ENCODE peak calls at places on chromosomes 12 and 14, in four cellular contexts. W is IMR-90, G is K562, N is GM12878. R is an unnamed sample.

GRCh38 chr14:85415015-85415712 is 114.8 kb upstream of the FLRT2 start:
- DNase-seq in N (no peak), G (no peak), W (peak; percentile 93), R (peak; percentile 97)

GRCh38 chr14:58491593-58491992 is 64.1 kb downstream of the KIAA0586 start:
- DNase-seq in N (no peak), G (no peak), W (peak; percentile 45), R (no peak)

GRCh38 chr14:68172216-68172615 is 352.6 kb downstream of the RAD51B start:
- DNase-seq in W (no peak), G (no peak), N (no peak), R (peak; percentile 81)

GRCh38 chr12:6827437-6827894 is 741 bp upstream of the P3H3 start:
- DNase-seq in G (peak; percentile 86), W (peak; percentile 79), N (no peak), R (peak; percentile 96)

GRCh38 chr12:90098132-90098779 is 389.6 kb upstream of the ATP2B1 start:
- DNase-seq in G (no peak), N (no peak), W (no peak), R (no peak)

GRCh38 chr12:87772401-87772800 is 256.8 kb downstream of the C12orf50 start:
- DNase-seq in W (no peak), G (no peak), N (no peak), R (no peak)

GRCh38 chr12:29742646-29743045 is 41.1 kb downstream of the TMTC1 start:
- DNase-seq in W (no peak), G (no peak), N (no peak), R (no peak)

GRCh38 chr14:100067971-100068959 is 3.0 kb downstream of the EVL start:
- DNase-seq in G (peak; percentile 91), W (peak; percentile 50), N (peak; percentile 89), R (no peak)

GRCh38 chr12:108642269-108642870 is 8.7 kb upstream of the SELPLG start:
- DNase-seq in W (no peak), G (no peak), N (no peak), R (no peak)

GRCh38 chr12:57617942-57618341 is 6.7 kb downstream of the ARHGEF25 start:
- DNase-seq in G (no peak), N (no peak), W (no peak), R (no peak)

GRCh38 chr12:120290541-120291312 is 976 bp downstream of the RNU4-2 start:
- DNase-seq in G (no peak), N (no peak), W (no peak), R (peak; percentile 74)

GRCh38 chr14:53355581-53356112 is 202.5 kb upstream of the DDHD1 start:
- DNase-seq in N (no peak), W (peak; percentile 82), G (no peak), R (peak; percentile 40)

GRCh38 chr12:20602671-20603402 is 92.3 kb upstream of the SLCO1C1 start:
- DNase-seq in N (no peak), W (peak; percentile 88), G (no peak), R (peak; percentile 83)

GRCh38 chr12:12927211-12928079 is 24.5 kb downstream of the GPRC5D start:
- DNase-seq in W (peak; percentile 45), G (peak; percentile 92), N (peak; percentile 28), R (peak; percentile 93)

GRCh38 chr14:51004801-51005526 is 60.7 kb upstream of the PYGL start:
- DNase-seq in N (no peak), W (peak; percentile 51), G (no peak), R (peak; percentile 63)

GRCh38 chr14:104528496-104528895 is 51.1 kb upstream of the C14orf180 start:
- DNase-seq in G (no peak), N (no peak), W (no peak), R (no peak)

GRCh38 chr12:5371636-5372035 is 60.3 kb upstream of the NTF3 start:
- DNase-seq in G (no peak), N (no peak), W (no peak), R (no peak)

GRCh38 chr14:20662968-20663731 is 21.2 kb upstream of the RNASE4 start:
- DNase-seq in W (peak; percentile 55), G (peak; percentile 81), N (peak; percentile 88), R (peak; percentile 74)

GRCh38 chr14:100657780-100658513 is 68.7 kb upstream of the DLK1 start:
- DNase-seq in N (no peak), W (no peak), G (no peak), R (no peak)

GRCh38 chr12:9687228-9687627 is 17.7 kb downstream of the CLEC2D start:
- DNase-seq in W (peak; percentile 49), N (no peak), G (peak; percentile 75), R (peak; percentile 19)

GRCh38 chr12:104513681-104514080 is 56.9 kb downstream of the CHST11 start:
- DNase-seq in N (no peak), G (no peak), W (no peak), R (no peak)

GRCh38 chr12:104510873-104511243 is 54.1 kb downstream of the CHST11 start:
- DNase-seq in N (no peak), G (no peak), W (no peak), R (no peak)

GRCh38 chr12:104515899-104516298 is 59.2 kb downstream of the CHST11 start:
- DNase-seq in G (peak; percentile 38), N (no peak), W (no peak), R (no peak)

GRCh38 chr12:104516821-104517220 is 60.1 kb downstream of the CHST11 start:
- DNase-seq in N (no peak), G (no peak), W (no peak), R (no peak)

DNA sequence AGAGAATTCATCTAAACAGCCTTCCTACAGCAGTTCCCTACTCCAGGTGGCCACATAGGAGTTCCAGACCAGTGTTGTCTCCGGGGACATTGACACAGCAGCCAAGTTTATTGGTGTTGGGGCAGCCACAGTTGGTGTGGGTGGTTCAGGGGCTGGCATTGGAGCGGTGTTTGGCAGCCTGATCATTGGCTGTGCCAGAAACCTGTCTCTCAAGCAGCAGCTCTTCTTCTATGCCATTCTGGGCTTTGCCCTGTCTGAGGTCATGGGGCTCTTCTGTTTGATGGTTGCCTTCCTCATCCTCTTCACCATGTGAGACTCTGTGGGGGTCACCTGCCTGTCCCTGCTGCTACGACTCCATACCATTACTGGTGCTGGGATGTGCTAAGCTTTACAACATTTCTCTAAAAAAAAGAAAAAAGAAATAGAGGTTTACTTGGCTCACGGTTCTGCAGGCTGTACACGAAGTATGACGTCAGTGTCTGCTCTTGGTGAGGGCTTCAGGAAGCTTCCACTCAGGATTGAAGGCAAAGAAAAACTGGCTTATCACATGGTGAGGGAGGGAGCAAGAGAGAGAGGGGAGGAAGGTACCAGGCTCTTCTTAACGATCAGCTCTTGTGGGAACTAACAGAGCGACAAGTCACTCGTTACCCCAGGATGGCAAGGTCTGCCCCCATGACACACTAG is 57.5 kb downstream of the CHST11 start:
- DNase-seq in G (no peak), N (no peak), W (no peak), R (no peak)
- TF ChIP-seq ELK1 in G (no peak), N (no peak), W (no peak), R (no peak)

DNA sequence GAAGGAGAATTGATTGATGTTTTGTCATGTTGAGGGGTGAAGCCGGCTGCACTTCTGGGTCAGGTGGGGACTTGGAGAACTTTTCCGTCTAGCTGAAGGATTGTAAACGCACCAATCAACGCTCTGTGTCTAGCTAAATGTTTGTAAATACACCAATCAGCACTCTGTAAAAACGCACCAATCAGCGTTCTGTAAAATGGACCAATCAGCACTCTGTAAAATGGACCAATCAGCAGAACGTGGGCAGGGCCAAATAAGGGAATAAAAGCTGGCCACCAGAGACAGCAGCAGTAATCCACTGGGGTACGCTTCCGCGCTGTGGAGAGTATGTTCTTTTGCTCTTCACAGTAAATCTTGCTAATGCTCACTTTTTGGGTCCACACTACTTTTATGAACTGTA is 384.1 kb downstream of the FOXG1 start:
- DNase-seq in G (no peak), W (no peak), N (no peak), R (no peak)
- TF ChIP-seq ELK1 in G (no peak), W (no peak), N (no peak), R (no peak)

GRCh38 chr14:33809456-33809855 is 141.4 kb downstream of the EGLN3 start:
- DNase-seq in N (no peak), W (no peak), G (no peak), R (no peak)
- TF ChIP-seq ELK1 in N (no peak), W (no peak), G (no peak), R (no peak)

DNA sequence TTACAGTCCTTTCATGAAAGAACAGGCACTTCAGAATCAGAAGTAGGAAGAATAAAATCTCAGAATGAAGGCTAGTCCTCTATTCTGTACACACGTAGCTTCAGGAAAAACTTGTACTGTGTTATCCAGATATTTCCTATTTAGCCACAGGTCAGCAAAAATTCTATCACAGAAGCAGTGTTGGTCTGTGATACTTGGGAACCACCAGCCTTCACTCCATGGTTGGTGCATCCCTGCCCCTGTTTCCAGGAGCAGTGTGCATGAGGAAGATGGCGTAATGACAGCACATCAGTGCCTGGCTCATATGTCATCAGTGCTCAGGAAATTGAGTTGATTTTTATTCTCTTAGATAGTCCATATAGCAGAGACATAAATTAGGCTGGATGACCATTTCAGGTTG is 87.7 kb downstream of the SAMD4A start:
- DNase-seq in N (no peak), G (no peak), W (no peak), R (no peak)
- TF ChIP-seq ELK1 in N (no peak), G (no peak), W (no peak), R (no peak)

GRCh38 chr12:101491325-101491724 is 16.2 kb downstream of the SPIC start:
- DNase-seq in G (no peak), N (no peak), W (no peak), R (no peak)

GRCh38 chr12:101485015-101485414 is 9.9 kb downstream of the SPIC start:
- DNase-seq in G (no peak), N (no peak), W (no peak), R (no peak)

GRCh38 chr12:101490286-101490920 is 15.3 kb downstream of the SPIC start:
- DNase-seq in W (no peak), G (peak; percentile 18), N (no peak), R (peak; percentile 62)
- TF ChIP-seq ELK1 in W (no peak), G (no peak), N (no peak), R (no peak)

GRCh38 chr14:91413547-91414474 is 3.8 kb downstream of the CCDC88C start:
- DNase-seq in G (no peak), N (no peak), W (no peak), R (no peak)
- TF ChIP-seq ELK1 in G (no peak), N (no peak), W (no peak), R (no peak)

DNA sequence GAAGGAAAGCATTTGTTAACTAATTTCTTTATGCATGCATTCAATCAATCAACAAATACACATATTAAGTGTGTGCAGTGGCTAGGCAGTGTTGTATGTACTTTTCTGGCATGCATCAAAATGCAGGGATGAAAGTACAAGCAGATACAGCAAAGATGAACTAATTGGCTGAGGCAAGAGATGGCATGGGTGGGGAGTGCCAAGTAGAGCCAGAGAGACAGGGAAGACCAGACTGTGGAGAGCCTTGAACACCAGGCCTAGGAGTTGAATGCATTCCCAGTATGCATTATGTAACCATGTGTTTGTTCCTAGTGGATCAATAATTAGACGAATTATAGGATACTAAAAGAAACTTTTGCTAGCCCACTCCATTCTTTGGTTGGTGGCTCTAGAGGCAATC is 17.3 kb upstream of the LMNTD1 start:
- DNase-seq in G (no peak), W (no peak), N (no peak), R (no peak)
- TF ChIP-seq ELK1 in G (no peak), W (no peak), N (no peak), R (no peak)

GRCh38 chr12:33759279-33759678 is 263.0 kb upstream of the ALG10 start:
- DNase-seq in W (no peak), G (peak; percentile 5), N (no peak), R (no peak)
- TF ChIP-seq ELK1 in W (no peak), G (no peak), N (no peak), R (no peak)